ENCODE peak calls at places on chromosome X, in five cellular contexts. I is GM12865, E is astrocyte of the cerebellum, N is epithelial cell of proximal tubule, G is cardiac muscle cell. A is an unnamed sample.

GRCh38 chrX:40096395-40097091 is 1.2 kb downstream of the BCOR start:
- DNase-seq in E (no peak), G (peak; percentile 57), N (no peak), I (peak; percentile 72), A (peak; percentile 44)

GRCh38 chrX:140701480-140701879 is 8.1 kb upstream of the LINC00632 start:
- DNase-seq in N (no peak), E (no peak), I (peak; percentile 26), G (peak; percentile 68), A (no peak)

GRCh38 chrX:107632291-107632690 is 4.0 kb downstream of the PRPS1 start:
- DNase-seq in E (no peak), I (no peak), N (no peak), G (no peak), A (no peak)

GRCh38 chrX:31228909-31229308 is 157.1 kb upstream of the FTHL17 start:
- DNase-seq in N (no peak), G (no peak), E (no peak), I (peak; percentile 69), A (no peak)

GRCh38 chrX:22952011-22952410 is 47.7 kb upstream of the DDX53 start:
- DNase-seq in G (peak; percentile 60), E (peak; percentile 6), N (no peak), I (no peak), A (no peak)

GRCh38 chrX:21612154-21612553 is 46.0 kb downstream of the KLHL34 start:
- DNase-seq in G (no peak), I (no peak), E (no peak), N (no peak), A (no peak)

GRCh38 chrX:53332204-53332603 is 50.8 kb upstream of the IQSEC2 start:
- DNase-seq in E (no peak), N (no peak), G (no peak), I (no peak), A (no peak)

GRCh38 chrX:109890910-109891502 is 111.9 kb upstream of the TMEM164 start:
- DNase-seq in G (peak; percentile 74), N (no peak), I (peak; percentile 66), E (peak; percentile 34), A (peak; percentile 60)

GRCh38 chrX:122625821-122626220 is 558.3 kb upstream of the GRIA3 start:
- DNase-seq in E (no peak), G (no peak), I (peak; percentile 9), N (peak; percentile 15), A (no peak)

GRCh38 chrX:112636951-112637541 is 42.7 kb downstream of the LHFPL1 start:
- DNase-seq in I (no peak), G (peak; percentile 33), N (no peak), E (peak; percentile 53), A (no peak)

GRCh38 chrX:12950851-12951589 is 23.9 kb upstream of the TMSB4X start:
- DNase-seq in E (no peak), I (peak; percentile 90), N (no peak), G (peak; percentile 29), A (peak; percentile 61)

GRCh38 chrX:153736871-153737441 is 12.3 kb downstream of the ABCD1 start:
- DNase-seq in I (no peak), E (no peak), N (no peak), G (no peak), A (no peak)

GRCh38 chrX:136767104-136767941 is 13.4 kb downstream of the ARHGEF6 start:
- DNase-seq in E (peak; percentile 12), I (peak; percentile 79), G (peak; percentile 67), N (no peak), A (peak; percentile 70)

GRCh38 chrX:70456256-70456655 is 11.6 kb downstream of the DLG3 start:
- DNase-seq in I (no peak), E (no peak), N (no peak), G (no peak), A (no peak)

GRCh38 chrX:14505648-14506047 is 23.7 kb upstream of the GLRA2 start:
- DNase-seq in G (no peak), N (no peak), E (no peak), I (no peak), A (no peak)

GRCh38 chrX:109936114-109936513 is 66.8 kb upstream of the TMEM164 start:
- DNase-seq in N (no peak), I (no peak), G (peak; percentile 59), E (no peak), A (no peak)

GRCh38 chrX:72128881-72129280 is 2.8 kb downstream of the RTL5 start:
- DNase-seq in G (peak; percentile 28), E (no peak), I (peak; percentile 18), N (no peak), A (peak; percentile 35)

GRCh38 chrX:63754860-63755579 is 30.0 kb downstream of the ARHGEF9 start:
- DNase-seq in I (peak; percentile 96), N (peak; percentile 44), E (peak; percentile 82), G (peak; percentile 96), A (peak; percentile 84)
- TF ChIP-seq CTCF in I (no peak), N (no peak), E (no peak), G (no peak), A (no peak)

GRCh38 chrX:1323315-1323714 is 13.3 kb upstream of the IL3RA start:
- DNase-seq in N (no peak), I (peak; percentile 89), G (no peak), E (no peak), A (peak; percentile 50)
- TF ChIP-seq CTCF in N (peak; percentile 20), I (peak; percentile 44), G (no peak), E (no peak), A (peak; percentile 16)

DNA sequence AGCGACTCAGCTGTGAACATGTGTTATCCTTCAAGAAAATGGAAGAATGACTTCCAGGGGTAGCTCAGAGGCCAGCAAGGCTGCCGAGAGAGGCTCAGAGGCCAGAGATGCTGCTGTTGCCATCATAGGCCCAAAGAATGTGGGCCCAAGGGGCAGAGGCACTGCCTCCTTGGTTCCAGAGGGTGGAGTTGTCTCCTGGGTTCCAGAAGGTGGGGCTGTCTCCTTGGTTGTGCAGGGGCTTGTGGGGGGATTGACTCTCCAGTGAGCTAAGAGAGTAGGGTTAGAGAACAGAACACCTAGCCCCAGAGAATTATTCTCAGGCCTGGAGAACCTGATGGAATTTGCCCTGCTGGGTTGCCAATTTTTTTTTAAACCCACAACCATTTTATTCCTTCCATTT is 62.6 kb downstream of the DGKK start:
- DNase-seq in E (no peak), G (no peak), I (no peak), N (no peak), A (no peak)
- TF ChIP-seq CTCF in E (no peak), G (no peak), I (no peak), N (no peak), A (no peak)

GRCh38 chrX:149831473-149831872 is 49.5 kb upstream of the MAGEA8 start:
- DNase-seq in N (no peak), G (no peak), E (no peak), I (no peak), A (no peak)
- TF ChIP-seq CTCF in N (no peak), G (no peak), E (no peak), I (no peak), A (no peak)